ENCODE peak calls at places on chromosomes 7 and 10, in six cellular contexts. W is CD4-positive, alpha-beta memory T cell; O is mesenteric fat pad; K is spleen; E is amniotic stem cell; D is chondrocyte. Y is an unnamed sample.

GRCh38 chr7:33195264-33195663 is 65.9 kb downstream of the BBS9 start:
- DNase-seq in W (no peak), O (no peak), K (no peak), E (no peak), D (no peak), Y (no peak)

GRCh38 chr7:46089281-46089680 is 168.2 kb upstream of the IGFBP3 start:
- DNase-seq in W (no peak), O (no peak), K (no peak), E (no peak), D (no peak), Y (no peak)

GRCh38 chr7:43698461-43699255 is 30.7 kb downstream of the COA1 start:
- DNase-seq in W (no peak), O (no peak), K (no peak), E (no peak), D (no peak), Y (no peak)

GRCh38 chr10:61973169-61973568 is 71.7 kb downstream of the ARID5B start:
- DNase-seq in W (no peak), O (no peak), K (no peak), E (no peak), D (no peak), Y (no peak)

GRCh38 chr10:71206911-71207310 is 5.5 kb upstream of the UNC5B start:
- DNase-seq in W (no peak), O (peak; percentile 69), K (peak; percentile 31), E (no peak), D (no peak), Y (no peak)

GRCh38 chr7:158261362-158262235 is 326.0 kb downstream of the PTPRN2 start:
- DNase-seq in W (no peak), O (no peak), K (peak; percentile 53), E (no peak), D (peak; percentile 57), Y (no peak)

GRCh38 chr7:109745677-109746410 is 1176.2 kb downstream of the DNAJB9 start:
- DNase-seq in W (no peak), O (no peak), K (no peak), E (no peak), D (no peak), Y (no peak)

GRCh38 chr10:132697568-132698200 is 88.3 kb downstream of the NKX6-2 start:
- DNase-seq in W (no peak), O (peak; percentile 60), K (peak; percentile 46), E (no peak), D (peak; percentile 59), Y (no peak)

GRCh38 chr10:100740476-100741341 is 4.7 kb upstream of the PAX2 start:
- DNase-seq in W (no peak), O (no peak), K (no peak), E (no peak), D (no peak), Y (no peak)

GRCh38 chr7:98251251-98251843 is 685 bp downstream of the TECPR1 start:
- DNase-seq in W (peak; percentile 71), O (no peak), K (peak; percentile 88), E (no peak), D (no peak), Y (no peak)

GRCh38 chr10:9091515-9092093 is 1037.1 kb downstream of the GATA3 start:
- DNase-seq in W (no peak), O (no peak), K (no peak), E (no peak), D (no peak), Y (no peak)

GRCh38 chr10:91589015-91589655 is 43.7 kb downstream of the PPP1R3C start:
- DNase-seq in W (no peak), O (no peak), K (no peak), E (peak; percentile 41), D (no peak), Y (no peak)

GRCh38 chr7:111788426-111788825 is 226.1 kb upstream of the IMMP2L start:
- DNase-seq in W (no peak), O (no peak), K (no peak), E (no peak), D (no peak), Y (no peak)

GRCh38 chr10:34339816-34340553 is 475.1 kb downstream of the PARD3 start:
- DNase-seq in W (no peak), O (no peak), K (no peak), E (no peak), D (no peak), Y (no peak)

GRCh38 chr7:30706316-30706715 is 24.1 kb upstream of the CRHR2 start:
- DNase-seq in W (no peak), O (no peak), K (peak; percentile 37), E (no peak), D (no peak), Y (no peak)

GRCh38 chr7:151648429-151648828 is 128.7 kb upstream of the RHEB start:
- DNase-seq in W (no peak), O (no peak), K (no peak), E (no peak), D (no peak), Y (no peak)

GRCh38 chr7:116786791-116787443 is 75.5 kb upstream of the CAPZA2 start:
- DNase-seq in W (no peak), O (no peak), K (no peak), E (no peak), D (no peak), Y (no peak)

GRCh38 chr10:62844280-62845011 is 28.3 kb upstream of the EGR2 start:
- DNase-seq in W (no peak), O (no peak), K (no peak), E (no peak), D (no peak), Y (no peak)

GRCh38 chr10:52644678-52645434 is 127.7 kb downstream of the MBL2 start:
- DNase-seq in W (no peak), O (no peak), K (no peak), E (no peak), D (no peak), Y (no peak)

GRCh38 chr7:5634107-5634950 is 147.1 kb downstream of the RNF216 start:
- DNase-seq in W (no peak), O (no peak), K (peak; percentile 80), E (peak; percentile 28), D (no peak), Y (peak; percentile 50)

GRCh38 chr7:117325836-117326235 is 3.0 kb upstream of the WNT2 start:
- DNase-seq in W (no peak), O (no peak), K (no peak), E (no peak), D (no peak), Y (no peak)